ENCODE peak calls at places on chromosomes 12 and 14, in nine cellular contexts. One of them, this sample, is unnamed.

GRCh38 chr12:58204086-58204485 is 262.7 kb downstream of the ATP23 start:
- DNase-seq in fibroblast of lung: no peak
- DNase-seq in HFF-Myc: no peak
- DNase-seq in Peyer's patch: no peak
- DNase-seq in hepatocyte: no peak
- DNase-seq in Panc1: no peak
- DNase-seq in BJ: no peak
- DNase-seq in fibroblast of the aortic adventitia: peak
- DNase-seq in thoracic aorta: no peak
- DNase-seq in this sample: no peak

GRCh38 chr14:92459479-92460421 is 53.8 kb upstream of the RIN3 start:
- DNase-seq in fibroblast of lung: no peak
- DNase-seq in HFF-Myc: no peak
- DNase-seq in Peyer's patch: no peak
- DNase-seq in hepatocyte: peak
- DNase-seq in Panc1: no peak
- DNase-seq in BJ: no peak
- DNase-seq in fibroblast of the aortic adventitia: no peak
- DNase-seq in thoracic aorta: no peak
- DNase-seq in this sample: no peak

GRCh38 chr12:94289551-94290312 is 141.4 kb downstream of the PLXNC1 start:
- DNase-seq in fibroblast of lung: peak
- DNase-seq in HFF-Myc: peak
- DNase-seq in Peyer's patch: no peak
- DNase-seq in hepatocyte: no peak
- DNase-seq in Panc1: no peak
- DNase-seq in BJ: peak
- DNase-seq in fibroblast of the aortic adventitia: peak
- DNase-seq in thoracic aorta: no peak
- DNase-seq in this sample: no peak

GRCh38 chr14:65961004-65961403 is 525.2 kb upstream of the CCDC196 start:
- DNase-seq in fibroblast of lung: peak
- DNase-seq in HFF-Myc: no peak
- DNase-seq in Peyer's patch: peak
- DNase-seq in hepatocyte: peak
- DNase-seq in Panc1: peak
- DNase-seq in BJ: no peak
- DNase-seq in fibroblast of the aortic adventitia: peak
- DNase-seq in thoracic aorta: no peak
- DNase-seq in this sample: peak

GRCh38 chr14:105229099-105229655 is 19.2 kb upstream of the BTBD6 start:
- DNase-seq in fibroblast of lung: no peak
- DNase-seq in HFF-Myc: no peak
- DNase-seq in Peyer's patch: no peak
- DNase-seq in hepatocyte: no peak
- DNase-seq in Panc1: no peak
- DNase-seq in BJ: no peak
- DNase-seq in fibroblast of the aortic adventitia: no peak
- DNase-seq in thoracic aorta: no peak
- DNase-seq in this sample: no peak

GRCh38 chr12:46371718-46372130 is 849 bp downstream of the SLC38A2 start:
- DNase-seq in fibroblast of lung: peak
- DNase-seq in HFF-Myc: no peak
- DNase-seq in Peyer's patch: peak
- DNase-seq in hepatocyte: peak
- DNase-seq in Panc1: no peak
- DNase-seq in BJ: no peak
- DNase-seq in fibroblast of the aortic adventitia: peak
- DNase-seq in thoracic aorta: peak
- DNase-seq in this sample: peak

GRCh38 chr12:22598141-22598762 is 26.7 kb upstream of the ETNK1 start:
- DNase-seq in fibroblast of lung: no peak
- DNase-seq in HFF-Myc: no peak
- DNase-seq in Peyer's patch: no peak
- DNase-seq in hepatocyte: peak
- DNase-seq in Panc1: no peak
- DNase-seq in BJ: no peak
- DNase-seq in fibroblast of the aortic adventitia: no peak
- DNase-seq in thoracic aorta: no peak
- DNase-seq in this sample: no peak

GRCh38 chr12:69519871-69520270 is 49.7 kb downstream of the FRS2 start:
- DNase-seq in fibroblast of lung: no peak
- DNase-seq in HFF-Myc: no peak
- DNase-seq in Peyer's patch: no peak
- DNase-seq in hepatocyte: no peak
- DNase-seq in Panc1: no peak
- DNase-seq in BJ: no peak
- DNase-seq in fibroblast of the aortic adventitia: no peak
- DNase-seq in thoracic aorta: no peak
- DNase-seq in this sample: no peak

GRCh38 chr14:69346710-69347109 is 51.4 kb downstream of the ERH start:
- DNase-seq in fibroblast of lung: peak
- DNase-seq in HFF-Myc: no peak
- DNase-seq in Peyer's patch: peak
- DNase-seq in hepatocyte: peak
- DNase-seq in Panc1: no peak
- DNase-seq in BJ: no peak
- DNase-seq in fibroblast of the aortic adventitia: no peak
- DNase-seq in thoracic aorta: no peak
- DNase-seq in this sample: peak

GRCh38 chr12:78398750-78399149 is 465.8 kb upstream of the SYT1 start:
- DNase-seq in fibroblast of lung: no peak
- DNase-seq in HFF-Myc: no peak
- DNase-seq in Peyer's patch: no peak
- DNase-seq in hepatocyte: no peak
- DNase-seq in Panc1: no peak
- DNase-seq in BJ: no peak
- DNase-seq in fibroblast of the aortic adventitia: peak
- DNase-seq in thoracic aorta: no peak
- DNase-seq in this sample: no peak

GRCh38 chr12:452667-453210 is 7.0 kb upstream of the B4GALNT3 start:
- DNase-seq in fibroblast of lung: no peak
- DNase-seq in HFF-Myc: no peak
- DNase-seq in Peyer's patch: no peak
- DNase-seq in hepatocyte: no peak
- DNase-seq in Panc1: no peak
- DNase-seq in BJ: no peak
- DNase-seq in fibroblast of the aortic adventitia: no peak
- DNase-seq in thoracic aorta: no peak
- DNase-seq in this sample: no peak
- TF ChIP-seq CTCF in fibroblast of lung: peak
- TF ChIP-seq CTCF in HFF-Myc: no peak
- TF ChIP-seq CTCF in Peyer's patch: no peak
- TF ChIP-seq CTCF in hepatocyte: no peak
- TF ChIP-seq CTCF in Panc1: peak
- TF ChIP-seq CTCF in BJ: peak
- TF ChIP-seq CTCF in fibroblast of the aortic adventitia: peak
- TF ChIP-seq CTCF in thoracic aorta: no peak
- TF ChIP-seq CTCF in this sample: no peak

DNA sequence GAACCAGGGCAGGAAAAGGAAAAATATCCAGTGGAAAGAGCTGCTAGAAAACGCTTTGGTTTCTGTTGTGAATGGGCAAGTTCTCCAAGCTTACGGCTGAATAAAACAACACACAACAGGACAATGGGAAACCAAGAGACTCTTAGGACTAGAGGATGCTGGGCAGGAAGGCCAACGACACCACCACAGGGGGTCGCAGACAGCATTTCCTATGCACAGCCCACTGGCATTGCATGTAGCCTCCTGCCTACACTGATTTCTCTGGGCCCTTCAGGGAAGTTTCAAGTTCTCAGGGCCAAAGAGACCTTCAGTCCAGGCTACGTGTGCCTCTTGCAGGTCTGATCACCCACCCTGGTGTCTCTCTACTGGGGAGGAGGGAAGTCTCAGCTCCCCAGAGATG is 108.0 kb downstream of the RIMBP2 start:
- DNase-seq in fibroblast of lung: no peak
- DNase-seq in HFF-Myc: no peak
- DNase-seq in Peyer's patch: no peak
- DNase-seq in hepatocyte: no peak
- DNase-seq in Panc1: no peak
- DNase-seq in BJ: no peak
- DNase-seq in fibroblast of the aortic adventitia: no peak
- DNase-seq in thoracic aorta: no peak
- DNase-seq in this sample: no peak
- TF ChIP-seq CTCF in fibroblast of lung: no peak
- TF ChIP-seq CTCF in HFF-Myc: no peak
- TF ChIP-seq CTCF in Peyer's patch: no peak
- TF ChIP-seq CTCF in hepatocyte: no peak
- TF ChIP-seq CTCF in Panc1: no peak
- TF ChIP-seq CTCF in BJ: no peak
- TF ChIP-seq CTCF in fibroblast of the aortic adventitia: no peak
- TF ChIP-seq CTCF in thoracic aorta: no peak
- TF ChIP-seq CTCF in this sample: no peak

GRCh38 chr12:67647251-67647546 is 1.3 kb upstream of the DYRK2 start:
- DNase-seq in fibroblast of lung: no peak
- DNase-seq in HFF-Myc: no peak
- DNase-seq in Peyer's patch: no peak
- DNase-seq in hepatocyte: no peak
- DNase-seq in Panc1: no peak
- DNase-seq in BJ: no peak
- DNase-seq in fibroblast of the aortic adventitia: no peak
- DNase-seq in thoracic aorta: no peak
- DNase-seq in this sample: no peak

GRCh38 chr12:67650127-67650495 is 1.6 kb downstream of the DYRK2 start:
- DNase-seq in fibroblast of lung: peak
- DNase-seq in HFF-Myc: no peak
- DNase-seq in Peyer's patch: peak
- DNase-seq in hepatocyte: no peak
- DNase-seq in Panc1: no peak
- DNase-seq in BJ: no peak
- DNase-seq in fibroblast of the aortic adventitia: no peak
- DNase-seq in thoracic aorta: no peak
- DNase-seq in this sample: peak

GRCh38 chr12:67649165-67650126 is 901 bp downstream of the DYRK2 start:
- DNase-seq in fibroblast of lung: no peak
- DNase-seq in HFF-Myc: no peak
- DNase-seq in Peyer's patch: peak
- DNase-seq in hepatocyte: peak
- DNase-seq in Panc1: no peak
- DNase-seq in BJ: no peak
- DNase-seq in fibroblast of the aortic adventitia: no peak
- DNase-seq in thoracic aorta: no peak
- DNase-seq in this sample: peak

GRCh38 chr12:67647547-67648305 is 819 bp upstream of the DYRK2 start:
- DNase-seq in fibroblast of lung: peak
- DNase-seq in HFF-Myc: peak
- DNase-seq in Peyer's patch: peak
- DNase-seq in hepatocyte: peak
- DNase-seq in Panc1: no peak
- DNase-seq in BJ: peak
- DNase-seq in fibroblast of the aortic adventitia: peak
- DNase-seq in thoracic aorta: peak
- DNase-seq in this sample: peak

DNA sequence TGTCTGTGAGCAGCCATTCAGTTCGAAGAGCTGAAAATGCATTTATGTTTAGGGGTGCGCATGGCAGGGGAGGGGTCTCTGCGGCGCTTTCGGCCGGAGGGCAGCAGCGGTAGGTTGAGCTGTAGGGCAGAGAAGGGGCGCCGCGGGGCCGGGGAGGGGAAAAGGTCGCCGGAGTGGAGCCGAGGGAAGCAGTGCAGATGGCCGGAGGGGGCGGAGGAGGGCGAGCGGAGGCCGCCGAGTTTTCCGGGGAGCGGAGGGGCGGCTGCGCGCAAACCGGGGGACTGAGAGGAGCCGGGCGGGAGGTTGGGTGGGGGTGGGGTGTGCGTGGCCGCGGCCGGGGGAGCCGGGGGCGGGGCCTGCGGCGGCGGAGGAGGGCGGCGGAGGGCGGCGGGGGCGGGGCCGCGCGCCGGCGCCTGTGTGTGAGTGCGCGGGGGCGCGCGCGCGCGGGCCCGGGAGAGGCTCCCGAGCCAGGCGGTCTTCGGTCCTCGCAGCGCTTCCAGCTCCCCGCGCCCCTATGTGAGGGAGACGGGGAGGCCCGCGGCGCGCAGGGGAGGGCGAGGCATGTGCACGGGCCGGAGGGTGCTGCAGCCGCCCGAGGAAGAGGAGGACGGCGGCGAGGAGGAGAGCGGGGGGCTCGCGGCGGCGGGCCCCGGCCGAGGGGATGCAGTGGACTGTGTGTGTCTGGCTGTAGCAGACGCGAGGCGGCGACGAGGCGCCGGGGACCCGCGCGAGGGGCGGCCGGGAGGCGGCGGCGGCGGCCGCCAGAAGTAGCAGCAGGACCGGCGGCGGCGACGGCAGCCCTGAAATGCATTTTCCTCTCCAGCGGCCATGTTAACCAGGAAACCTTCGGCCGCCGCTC is at the start of gene DYRK2:
- DNase-seq in fibroblast of lung: peak
- DNase-seq in HFF-Myc: no peak
- DNase-seq in Peyer's patch: peak
- DNase-seq in hepatocyte: peak
- DNase-seq in Panc1: no peak
- DNase-seq in BJ: no peak
- DNase-seq in fibroblast of the aortic adventitia: peak
- DNase-seq in thoracic aorta: peak
- DNase-seq in this sample: peak
- TF ChIP-seq CTCF in fibroblast of lung: no peak
- TF ChIP-seq CTCF in HFF-Myc: no peak
- TF ChIP-seq CTCF in Peyer's patch: no peak
- TF ChIP-seq CTCF in hepatocyte: peak
- TF ChIP-seq CTCF in Panc1: peak
- TF ChIP-seq CTCF in BJ: peak
- TF ChIP-seq CTCF in fibroblast of the aortic adventitia: peak
- TF ChIP-seq CTCF in thoracic aorta: no peak
- TF ChIP-seq CTCF in this sample: no peak

GRCh38 chr12:115472852-115473251 is 788.9 kb upstream of the TBX3 start:
- DNase-seq in fibroblast of lung: no peak
- DNase-seq in HFF-Myc: no peak
- DNase-seq in Peyer's patch: peak
- DNase-seq in hepatocyte: no peak
- DNase-seq in Panc1: no peak
- DNase-seq in BJ: no peak
- DNase-seq in fibroblast of the aortic adventitia: no peak
- DNase-seq in thoracic aorta: no peak
- DNase-seq in this sample: no peak

GRCh38 chr12:115473257-115473956 is 789.4 kb upstream of the TBX3 start:
- DNase-seq in fibroblast of lung: no peak
- DNase-seq in HFF-Myc: no peak
- DNase-seq in Peyer's patch: no peak
- DNase-seq in hepatocyte: no peak
- DNase-seq in Panc1: no peak
- DNase-seq in BJ: no peak
- DNase-seq in fibroblast of the aortic adventitia: no peak
- DNase-seq in thoracic aorta: no peak
- DNase-seq in this sample: no peak

GRCh38 chr12:115470526-115470925 is 786.6 kb upstream of the TBX3 start:
- DNase-seq in fibroblast of lung: no peak
- DNase-seq in HFF-Myc: no peak
- DNase-seq in Peyer's patch: peak
- DNase-seq in hepatocyte: peak
- DNase-seq in Panc1: no peak
- DNase-seq in BJ: no peak
- DNase-seq in fibroblast of the aortic adventitia: no peak
- DNase-seq in thoracic aorta: no peak
- DNase-seq in this sample: no peak

GRCh38 chr12:115468087-115468510 is 784.1 kb upstream of the TBX3 start:
- DNase-seq in fibroblast of lung: peak
- DNase-seq in HFF-Myc: no peak
- DNase-seq in Peyer's patch: peak
- DNase-seq in hepatocyte: peak
- DNase-seq in Panc1: no peak
- DNase-seq in BJ: no peak
- DNase-seq in fibroblast of the aortic adventitia: peak
- DNase-seq in thoracic aorta: no peak
- DNase-seq in this sample: no peak

GRCh38 chr12:115470977-115471376 is 787.0 kb upstream of the TBX3 start:
- DNase-seq in fibroblast of lung: no peak
- DNase-seq in HFF-Myc: no peak
- DNase-seq in Peyer's patch: no peak
- DNase-seq in hepatocyte: no peak
- DNase-seq in Panc1: no peak
- DNase-seq in BJ: no peak
- DNase-seq in fibroblast of the aortic adventitia: no peak
- DNase-seq in thoracic aorta: no peak
- DNase-seq in this sample: no peak
- TF ChIP-seq CTCF in fibroblast of lung: no peak
- TF ChIP-seq CTCF in HFF-Myc: no peak
- TF ChIP-seq CTCF in Peyer's patch: no peak
- TF ChIP-seq CTCF in hepatocyte: no peak
- TF ChIP-seq CTCF in Panc1: no peak
- TF ChIP-seq CTCF in BJ: no peak
- TF ChIP-seq CTCF in fibroblast of the aortic adventitia: no peak
- TF ChIP-seq CTCF in thoracic aorta: no peak
- TF ChIP-seq CTCF in this sample: no peak

This sample was measured in nephron progenitor cell.